ENCODE peak calls at places on chromosomes 2 and 18, in eight cellular contexts. One of them, this sample, is unnamed.

GRCh38 chr2:42809876-42810125 is 17.4 kb upstream of the HAAO start:
- DNase-seq in lung: peak; percentile 86
- DNase-seq in tibial nerve: no peak
- DNase-seq in H1: peak; percentile 21
- DNase-seq in gastrocnemius medialis: peak; percentile 81
- DNase-seq in heart left ventricle: peak; percentile 88
- DNase-seq in kidney epithelial cell: no peak
- DNase-seq in body of pancreas: peak; percentile 85
- DNase-seq in this sample: peak; percentile 89

GRCh38 chr2:182668671-182669070 is 47.4 kb upstream of the DNAJC10 start:
- DNase-seq in lung: peak; percentile 31
- DNase-seq in tibial nerve: no peak
- DNase-seq in H1: no peak
- DNase-seq in gastrocnemius medialis: no peak
- DNase-seq in heart left ventricle: no peak
- DNase-seq in kidney epithelial cell: peak; percentile 35
- DNase-seq in body of pancreas: peak; percentile 70
- DNase-seq in this sample: peak; percentile 68

GRCh38 chr2:168585700-168586099 is 129.6 kb downstream of the CERS6 start:
- DNase-seq in lung: no peak
- DNase-seq in tibial nerve: no peak
- DNase-seq in H1: no peak
- DNase-seq in gastrocnemius medialis: no peak
- DNase-seq in heart left ventricle: no peak
- DNase-seq in kidney epithelial cell: no peak
- DNase-seq in body of pancreas: no peak
- DNase-seq in this sample: no peak

GRCh38 chr2:159973325-159973724 is 89.1 kb downstream of the PLA2R1 start:
- DNase-seq in lung: no peak
- DNase-seq in tibial nerve: no peak
- DNase-seq in H1: no peak
- DNase-seq in gastrocnemius medialis: no peak
- DNase-seq in heart left ventricle: no peak
- DNase-seq in kidney epithelial cell: no peak
- DNase-seq in body of pancreas: no peak
- DNase-seq in this sample: no peak

GRCh38 chr2:129314120-129314519 is 665.3 kb upstream of the RAB6C start:
- DNase-seq in lung: no peak
- DNase-seq in tibial nerve: no peak
- DNase-seq in H1: no peak
- DNase-seq in gastrocnemius medialis: no peak
- DNase-seq in heart left ventricle: no peak
- DNase-seq in kidney epithelial cell: no peak
- DNase-seq in body of pancreas: no peak
- DNase-seq in this sample: no peak

GRCh38 chr2:46874236-46874929 is 41.2 kb downstream of the MCFD2 start:
- DNase-seq in lung: no peak
- DNase-seq in tibial nerve: no peak
- DNase-seq in H1: no peak
- DNase-seq in gastrocnemius medialis: no peak
- DNase-seq in heart left ventricle: peak; percentile 45
- DNase-seq in kidney epithelial cell: no peak
- DNase-seq in body of pancreas: no peak
- DNase-seq in this sample: no peak

GRCh38 chr2:24917086-24917485 is 3.0 kb downstream of the ADCY3 start:
- DNase-seq in lung: no peak
- DNase-seq in tibial nerve: no peak
- DNase-seq in H1: no peak
- DNase-seq in gastrocnemius medialis: no peak
- DNase-seq in heart left ventricle: no peak
- DNase-seq in kidney epithelial cell: no peak
- DNase-seq in body of pancreas: no peak
- DNase-seq in this sample: no peak

GRCh38 chr18:35789543-35789942 is 182.9 kb upstream of the RMP24 start:
- DNase-seq in lung: no peak
- DNase-seq in tibial nerve: no peak
- DNase-seq in H1: no peak
- DNase-seq in gastrocnemius medialis: no peak
- DNase-seq in heart left ventricle: no peak
- DNase-seq in kidney epithelial cell: no peak
- DNase-seq in body of pancreas: no peak
- DNase-seq in this sample: no peak

GRCh38 chr2:210459925-210460862 is 16.4 kb downstream of the LANCL1 start:
- DNase-seq in lung: no peak
- DNase-seq in tibial nerve: no peak
- DNase-seq in H1: no peak
- DNase-seq in gastrocnemius medialis: no peak
- DNase-seq in heart left ventricle: no peak
- DNase-seq in kidney epithelial cell: no peak
- DNase-seq in body of pancreas: no peak
- DNase-seq in this sample: no peak

GRCh38 chr2:219452361-219453317 is 18.0 kb downstream of the SPEG start:
- DNase-seq in lung: no peak
- DNase-seq in tibial nerve: peak; percentile 21
- DNase-seq in H1: no peak
- DNase-seq in gastrocnemius medialis: peak; percentile 92
- DNase-seq in heart left ventricle: peak; percentile 66
- DNase-seq in kidney epithelial cell: peak; percentile 77
- DNase-seq in body of pancreas: no peak
- DNase-seq in this sample: peak; percentile 59

GRCh38 chr2:238636269-238637073 is 209.7 kb downstream of the ASB1 start:
- DNase-seq in lung: no peak
- DNase-seq in tibial nerve: no peak
- DNase-seq in H1: no peak
- DNase-seq in gastrocnemius medialis: no peak
- DNase-seq in heart left ventricle: no peak
- DNase-seq in kidney epithelial cell: no peak
- DNase-seq in body of pancreas: no peak
- DNase-seq in this sample: no peak

GRCh38 chr2:217247511-217247910 is 387.6 kb upstream of the TNP1 start:
- DNase-seq in lung: no peak
- DNase-seq in tibial nerve: no peak
- DNase-seq in H1: no peak
- DNase-seq in gastrocnemius medialis: peak; percentile 90
- DNase-seq in heart left ventricle: no peak
- DNase-seq in kidney epithelial cell: no peak
- DNase-seq in body of pancreas: no peak
- DNase-seq in this sample: no peak

GRCh38 chr2:128385365-128385764 is 66.7 kb upstream of the HS6ST1 start:
- DNase-seq in lung: no peak
- DNase-seq in tibial nerve: no peak
- DNase-seq in H1: no peak
- DNase-seq in gastrocnemius medialis: peak; percentile 5
- DNase-seq in heart left ventricle: no peak
- DNase-seq in kidney epithelial cell: no peak
- DNase-seq in body of pancreas: no peak
- DNase-seq in this sample: no peak

GRCh38 chr2:120291464-120292311 is 39.0 kb downstream of the RALB start:
- DNase-seq in lung: no peak
- DNase-seq in tibial nerve: no peak
- DNase-seq in H1: no peak
- DNase-seq in gastrocnemius medialis: no peak
- DNase-seq in heart left ventricle: no peak
- DNase-seq in kidney epithelial cell: no peak
- DNase-seq in body of pancreas: no peak
- DNase-seq in this sample: peak; percentile 35

GRCh38 chr2:36708119-36708741 is 11.7 kb downstream of the VIT start:
- DNase-seq in lung: no peak
- DNase-seq in tibial nerve: peak; percentile 47
- DNase-seq in H1: no peak
- DNase-seq in gastrocnemius medialis: peak; percentile 32
- DNase-seq in heart left ventricle: no peak
- DNase-seq in kidney epithelial cell: no peak
- DNase-seq in body of pancreas: no peak
- DNase-seq in this sample: no peak

DNA sequence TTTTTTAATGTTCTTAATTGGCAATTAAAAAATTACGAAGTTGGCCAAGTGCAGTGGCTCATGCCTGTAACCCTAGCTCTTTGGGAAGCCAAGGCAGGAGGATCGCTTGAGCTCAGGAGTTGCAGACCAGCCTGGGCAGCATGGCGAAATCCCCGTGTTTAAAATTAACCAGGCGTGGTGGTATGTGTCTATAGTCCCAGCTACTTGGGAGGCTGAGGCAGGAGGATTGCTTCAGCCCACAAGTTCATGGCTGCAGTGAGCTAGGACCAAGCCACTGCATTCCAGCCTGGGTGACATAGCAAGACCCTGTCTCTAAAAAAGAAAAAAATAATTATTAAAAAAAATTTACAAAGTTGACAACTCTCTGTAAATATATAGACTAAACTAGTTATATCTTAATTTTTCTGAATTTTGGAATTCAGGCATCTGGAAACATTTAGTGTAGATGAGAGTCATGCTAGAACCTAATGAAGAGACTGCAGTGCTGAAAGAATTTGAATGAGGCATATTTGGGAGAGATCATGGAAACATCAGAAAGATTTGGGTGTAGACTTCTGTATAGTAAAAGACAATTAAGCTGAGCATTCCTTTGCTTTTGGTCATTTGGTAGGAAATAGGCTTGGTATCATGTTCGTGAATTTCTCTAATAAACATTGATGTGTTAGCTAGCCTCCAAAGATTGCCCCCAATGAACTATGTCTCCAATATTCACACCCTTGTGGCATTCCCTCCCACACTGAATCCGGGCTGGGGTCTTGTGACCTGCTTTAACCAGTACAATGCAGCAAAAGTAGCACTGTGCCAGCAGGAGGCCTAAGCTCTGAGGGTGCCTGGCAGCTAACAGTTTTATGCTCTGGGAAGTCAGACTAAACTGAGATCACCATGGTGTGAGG is 4.2 kb upstream of the ROCK1 start:
- DNase-seq in lung: no peak
- DNase-seq in tibial nerve: no peak
- DNase-seq in H1: no peak
- DNase-seq in gastrocnemius medialis: no peak
- DNase-seq in heart left ventricle: no peak
- DNase-seq in kidney epithelial cell: no peak
- DNase-seq in body of pancreas: no peak
- DNase-seq in this sample: no peak
- TF ChIP-seq CTCF in lung: no peak
- TF ChIP-seq CTCF in tibial nerve: no peak
- TF ChIP-seq CTCF in H1: no peak
- TF ChIP-seq CTCF in gastrocnemius medialis: no peak
- TF ChIP-seq CTCF in heart left ventricle: no peak
- TF ChIP-seq CTCF in kidney epithelial cell: no peak
- TF ChIP-seq CTCF in body of pancreas: no peak
- TF ChIP-seq CTCF in this sample: no peak

DNA sequence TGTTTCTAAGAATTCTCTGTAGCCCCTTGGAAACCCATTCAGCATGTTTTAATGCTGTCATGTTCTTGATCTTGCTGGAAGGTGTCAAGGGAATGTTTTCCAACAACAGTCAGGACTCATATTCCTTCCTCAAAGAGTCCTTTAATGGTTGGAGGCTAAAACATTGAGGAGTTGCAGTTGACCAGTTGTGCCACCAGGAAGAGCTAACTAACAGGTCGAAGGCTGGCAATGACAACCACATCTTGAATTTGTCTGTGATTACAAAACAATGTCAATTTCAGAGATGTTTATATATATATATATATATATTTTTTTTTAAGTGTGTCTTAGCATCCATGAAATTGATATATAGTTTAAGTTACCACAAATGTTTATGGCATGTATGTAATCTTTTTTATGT is 151.5 kb downstream of the INO80D start:
- DNase-seq in lung: no peak
- DNase-seq in tibial nerve: no peak
- DNase-seq in H1: no peak
- DNase-seq in gastrocnemius medialis: no peak
- DNase-seq in heart left ventricle: no peak
- DNase-seq in kidney epithelial cell: no peak
- DNase-seq in body of pancreas: no peak
- DNase-seq in this sample: peak; percentile 24
- TF ChIP-seq CTCF in lung: no peak
- TF ChIP-seq CTCF in tibial nerve: no peak
- TF ChIP-seq CTCF in H1: peak; percentile 52
- TF ChIP-seq CTCF in gastrocnemius medialis: no peak
- TF ChIP-seq CTCF in heart left ventricle: no peak
- TF ChIP-seq CTCF in kidney epithelial cell: no peak
- TF ChIP-seq CTCF in body of pancreas: no peak
- TF ChIP-seq CTCF in this sample: peak; percentile 15

DNA sequence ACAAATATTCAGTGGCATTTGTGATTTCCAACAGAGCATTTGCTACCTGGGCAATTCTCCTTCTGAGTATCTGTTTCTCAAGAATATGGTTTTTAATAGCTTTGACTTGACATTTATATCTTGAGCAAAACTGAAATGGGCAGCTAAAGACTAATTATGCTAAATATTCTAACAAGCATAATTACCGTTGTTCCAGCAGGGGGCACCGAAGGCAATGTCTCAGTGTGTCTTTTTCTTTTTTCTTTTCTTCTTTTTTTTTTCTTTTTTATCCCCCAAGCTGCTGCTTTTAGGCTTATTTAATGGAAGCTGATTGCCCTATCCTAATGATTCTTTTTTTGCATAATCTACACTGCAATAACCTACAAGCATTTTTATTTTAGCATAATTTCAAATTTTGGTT is 138.9 kb upstream of the NABP1 start:
- DNase-seq in lung: no peak
- DNase-seq in tibial nerve: no peak
- DNase-seq in H1: no peak
- DNase-seq in gastrocnemius medialis: no peak
- DNase-seq in heart left ventricle: no peak
- DNase-seq in kidney epithelial cell: no peak
- DNase-seq in body of pancreas: no peak
- DNase-seq in this sample: peak; percentile 30
- TF ChIP-seq CTCF in lung: no peak
- TF ChIP-seq CTCF in tibial nerve: peak; percentile 38
- TF ChIP-seq CTCF in H1: peak; percentile 54
- TF ChIP-seq CTCF in gastrocnemius medialis: peak; percentile 25
- TF ChIP-seq CTCF in heart left ventricle: peak; percentile 46
- TF ChIP-seq CTCF in kidney epithelial cell: peak; percentile 68
- TF ChIP-seq CTCF in body of pancreas: peak; percentile 19
- TF ChIP-seq CTCF in this sample: peak; percentile 54

DNA sequence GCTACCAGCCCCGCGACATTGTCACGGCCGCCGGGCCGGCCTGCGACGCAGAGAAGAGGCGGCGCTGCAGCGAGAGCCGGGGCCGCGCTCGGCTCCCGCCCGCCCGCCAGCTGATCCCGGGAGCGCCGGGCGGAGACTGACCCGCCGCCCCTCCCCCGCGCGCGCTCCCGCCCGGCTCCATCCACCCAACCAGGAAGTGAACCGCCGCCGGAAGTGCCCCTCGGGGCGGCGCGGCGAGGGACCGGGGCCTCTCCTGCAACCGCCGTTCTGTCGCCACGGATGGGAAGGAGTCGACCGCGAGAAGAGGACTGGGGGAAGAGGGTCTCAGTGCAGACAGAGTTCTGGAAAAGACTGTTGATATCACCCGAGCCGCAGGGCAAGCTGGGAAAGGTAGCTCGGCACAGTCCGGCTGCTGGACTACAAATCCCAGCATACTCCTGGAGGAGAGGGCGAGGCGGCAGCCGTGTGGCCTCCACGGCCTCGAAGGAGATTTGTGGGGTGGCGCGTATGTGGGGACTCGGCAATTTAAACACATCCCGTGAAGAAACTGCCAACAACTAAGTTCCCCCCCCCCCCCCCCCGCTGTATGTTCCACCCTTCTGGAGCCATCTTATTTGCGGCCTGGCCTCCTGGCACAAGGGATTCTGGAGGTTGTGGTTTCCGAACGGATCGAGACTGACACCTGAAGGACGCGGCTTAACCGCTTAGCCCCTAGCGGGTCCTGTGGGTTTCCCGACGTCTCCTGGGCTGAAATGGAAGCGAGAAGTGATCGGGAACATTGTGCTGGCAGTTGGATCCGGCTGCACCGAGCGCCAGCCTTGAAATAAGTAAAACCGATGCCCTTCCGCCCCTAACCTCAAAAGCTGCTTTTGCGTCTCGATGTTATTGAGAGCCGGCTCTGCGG is at the start of gene AAK1:
- DNase-seq in lung: peak; percentile 88
- DNase-seq in tibial nerve: peak; percentile 82
- DNase-seq in H1: no peak
- DNase-seq in gastrocnemius medialis: peak; percentile 85
- DNase-seq in heart left ventricle: peak; percentile 94
- DNase-seq in kidney epithelial cell: peak; percentile 37
- DNase-seq in body of pancreas: peak; percentile 89
- DNase-seq in this sample: peak; percentile 89
- TF ChIP-seq CTCF in lung: no peak
- TF ChIP-seq CTCF in tibial nerve: no peak
- TF ChIP-seq CTCF in H1: no peak
- TF ChIP-seq CTCF in gastrocnemius medialis: peak; percentile 40
- TF ChIP-seq CTCF in heart left ventricle: no peak
- TF ChIP-seq CTCF in kidney epithelial cell: no peak
- TF ChIP-seq CTCF in body of pancreas: no peak
- TF ChIP-seq CTCF in this sample: no peak

This sample was measured in Calu3.